ENCODE peak calls at places on chromosomes 2 and 18, in four cellular contexts. W is HT1080; X is H54; T is stimulated activated CD4-positive, alpha-beta T cell treated with anti-CD3 and anti-CD28 coated beads, TNF-alpha, amount 100 ng/mL, for 1 hour. K is an unnamed sample.
A peak's percentile ranks its signal among the peaks of the same experiment; 100 is the strongest.

GRCh38 chr2:8494589-8494988 is 187.3 kb upstream of the ID2 start:
- DNase-seq in W (peak; percentile 53), X (no peak), T (no peak), K (no peak)

GRCh38 chr2:40155728-40156127 is 296.2 kb downstream of the SLC8A1 start:
- DNase-seq in W (peak; percentile 35), X (no peak), T (no peak), K (no peak)

GRCh38 chr2:69386789-69387734 is at the start of gene GFPT1:
- DNase-seq in W (peak; percentile 88), X (peak; percentile 87), T (peak; percentile 91), K (peak; percentile 88)

GRCh38 chr2:71679481-71679880 is 226.1 kb downstream of the DYSF start:
- DNase-seq in W (no peak), X (no peak), T (no peak), K (no peak)

GRCh38 chr2:236735742-236736360 is 166.2 kb downstream of the ACKR3 start:
- DNase-seq in W (no peak), X (no peak), T (no peak), K (no peak)

GRCh38 chr2:9538000-9538507 is 17.6 kb downstream of the ADAM17 start:
- DNase-seq in W (peak; percentile 59), X (no peak), T (no peak), K (no peak)

GRCh38 chr2:15868704-15869103 is 71.6 kb upstream of the MYCN start:
- DNase-seq in W (no peak), X (no peak), T (no peak), K (no peak)

GRCh38 chr2:219997341-219997851 is 370.0 kb downstream of the SLC4A3 start:
- DNase-seq in W (no peak), X (no peak), T (no peak), K (no peak)

GRCh38 chr18:26566874-26567273 is 18.5 kb upstream of the KCTD1 start:
- DNase-seq in W (no peak), X (no peak), T (no peak), K (no peak)

GRCh38 chr18:76687271-76688006 is 134.9 kb upstream of the ZNF236 start:
- DNase-seq in W (peak; percentile 72), X (no peak), T (no peak), K (no peak)

K was measured in T-helper 17 cell.